ENCODE peak calls at places on chromosomes 3 and 15, in four cellular contexts. J is fibroblast of lung, L is trophoblast cell, G is HCT116. R is an unnamed sample.

GRCh38 chr3:158710601-158711000 is 21.7 kb downstream of the RARRES1 start:
- DNase-seq in J (no peak), L (no peak), G (no peak), R (no peak)

GRCh38 chr3:122974764-122975162 is 52.8 kb downstream of the SEMA5B start:
- DNase-seq in J (peak; percentile 76), L (peak; percentile 45), G (no peak), R (no peak)

GRCh38 chr15:57334257-57334656 is 42.0 kb upstream of the CGNL1 start:
- DNase-seq in J (peak; percentile 55), L (no peak), G (no peak), R (no peak)

GRCh38 chr15:49877871-49878511 is 241.0 kb downstream of the ATP8B4 start:
- DNase-seq in J (peak; percentile 13), L (peak; percentile 5), G (no peak), R (no peak)

GRCh38 chr3:105542604-105543003 is 175.9 kb downstream of the ALCAM start:
- DNase-seq in J (no peak), L (no peak), G (no peak), R (no peak)

GRCh38 chr3:16124636-16125035 is 49.8 kb upstream of the GALNT15 start:
- DNase-seq in J (peak; percentile 100), L (no peak), G (no peak), R (no peak)

GRCh38 chr3:72818092-72818721 is 30.0 kb downstream of the SHQ1 start:
- DNase-seq in J (peak; percentile 22), L (no peak), G (peak; percentile 4), R (peak; percentile 7)

GRCh38 chr3:38578551-38578950 is 70.9 kb downstream of the SCN5A start:
- DNase-seq in J (no peak), L (no peak), G (no peak), R (no peak)

GRCh38 chr3:30894521-30895289 is at the start of gene GADL1:
- DNase-seq in J (peak; percentile 49), L (no peak), G (no peak), R (no peak)

GRCh38 chr15:44015555-44015954 is 179.5 kb downstream of the FRMD5 start:
- DNase-seq in J (peak; percentile 47), L (no peak), G (no peak), R (no peak)

GRCh38 chr15:77291107-77291506 is 128.8 kb downstream of the PEAK1 start:
- DNase-seq in J (no peak), L (no peak), G (no peak), R (no peak)
- H3K4me1 ChIP-seq in J (no peaks in the 10 kb centered on the region), L (no peaks in the 10 kb centered on the region), G (no peaks in the 10 kb centered on the region), R (no peaks in the 10 kb centered on the region)

DNA sequence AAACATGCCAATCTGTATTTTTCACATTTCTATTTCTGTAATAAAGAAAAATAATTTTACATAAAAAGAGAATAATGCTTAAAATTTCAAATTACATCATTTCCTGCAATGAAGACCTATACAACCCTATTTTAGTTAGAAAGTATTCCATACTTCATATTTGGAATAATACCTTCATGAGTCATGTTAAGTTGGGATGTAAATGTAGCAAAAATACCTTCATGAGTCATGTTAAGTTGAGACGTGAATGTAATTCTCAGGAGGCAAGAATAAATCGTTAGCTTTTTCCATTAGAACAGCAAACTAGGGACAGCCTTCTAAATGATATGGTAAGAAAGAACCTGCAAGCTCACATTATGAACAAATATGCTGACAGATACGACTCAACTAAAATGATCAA is 91.9 kb downstream of the NAALADL2 start:
- DNase-seq in J (peak; percentile 92), L (no peak), G (peak; percentile 33), R (no peak)
- H3K9ac ChIP-seq in J (no peak overlapping the region), L (no peak overlapping the region), G (no peak overlapping the region), R (no peak overlapping the region)

DNA sequence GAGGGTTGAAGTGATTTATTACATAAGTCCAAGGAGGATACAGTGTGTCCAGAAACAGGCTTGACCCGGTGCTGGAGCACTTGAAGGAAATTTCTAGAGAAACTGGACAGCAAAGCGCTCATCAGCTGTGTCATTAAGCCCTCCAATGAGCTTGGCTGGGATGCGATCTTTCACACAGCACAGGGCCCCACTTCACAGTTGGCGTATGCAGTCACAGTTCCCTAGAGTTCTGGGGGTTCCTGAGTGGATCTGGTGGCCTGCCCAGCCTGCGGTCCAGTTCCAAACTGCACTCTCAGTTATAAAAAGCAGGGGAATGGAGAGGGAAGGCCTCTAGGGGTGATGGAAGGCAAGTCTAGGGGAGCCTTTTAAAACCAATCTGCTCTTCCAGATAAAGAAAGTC is 13.7 kb downstream of the ST8SIA2 start:
- DNase-seq in J (no peak), L (no peak), G (no peak), R (no peak)
- H3K27me3 ChIP-seq in J (no peaks in the 10 kb centered on the region), L (no peaks in the 10 kb centered on the region), G (peaks cover 33% of the 10 kb centered on the region), R (no peaks in the 10 kb centered on the region)

GRCh38 chr15:68368731-68369435 is 63.1 kb downstream of the ITGA11 start:
- DNase-seq in J (peak; percentile 50), L (no peak), G (no peak), R (no peak)

GRCh38 chr15:68371160-68371559 is 60.8 kb downstream of the ITGA11 start:
- DNase-seq in J (no peak), L (no peak), G (no peak), R (no peak)

GRCh38 chr15:68371851-68372250 is 60.1 kb downstream of the ITGA11 start:
- DNase-seq in J (no peak), L (no peak), G (no peak), R (no peak)

GRCh38 chr15:68370768-68371151 is 61.2 kb downstream of the ITGA11 start:
- DNase-seq in J (no peak), L (no peak), G (no peak), R (no peak)

GRCh38 chr15:68369931-68370767 is 61.8 kb downstream of the ITGA11 start:
- DNase-seq in J (no peak), L (no peak), G (no peak), R (no peak)
- H3K4me1 ChIP-seq in J (peaks cover 5% of the 10 kb centered on the region), L (no peaks in the 10 kb centered on the region), G (peaks cover 10% of the 10 kb centered on the region), R (no peaks in the 10 kb centered on the region)

GRCh38 chr3:195165264-195165608 is 105.7 kb downstream of the XXYLT1 start:
- DNase-seq in J (no peak), L (no peak), G (no peak), R (no peak)
- H3K9ac ChIP-seq in J (no peak overlapping the region), L (no peak overlapping the region), G (no peak overlapping the region), R (no peak overlapping the region)

DNA sequence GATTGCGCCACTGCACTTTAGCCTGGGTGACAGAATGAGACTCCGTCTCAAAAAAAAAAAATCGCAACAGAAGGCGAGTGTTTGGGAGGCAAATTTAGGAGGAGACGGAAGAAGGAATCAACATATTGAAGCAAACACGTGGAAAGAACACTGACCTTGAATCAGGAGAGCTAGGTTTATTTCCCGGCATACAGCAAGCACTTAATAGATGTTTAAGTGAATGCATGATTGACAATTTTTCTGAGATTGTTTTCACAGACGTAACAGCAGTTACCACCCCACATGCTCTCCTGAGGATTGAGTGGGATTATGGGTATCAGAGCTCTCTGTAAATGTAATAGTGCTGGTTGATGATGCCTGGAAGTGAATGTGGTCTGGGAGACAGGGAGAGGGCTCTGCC is 5.6 kb upstream of the RPP25 start:
- DNase-seq in J (no peak), L (no peak), G (no peak), R (no peak)
- H3K27me3 ChIP-seq in J (peaks cover 14% of the 10 kb centered on the region), L (peaks cover 35% of the 10 kb centered on the region), G (no peaks in the 10 kb centered on the region), R (no peaks in the 10 kb centered on the region)

GRCh38 chr15:40103124-40103858 is 5.4 kb downstream of the BMF start:
- DNase-seq in J (peak; percentile 78), L (peak; percentile 72), G (no peak), R (no peak)
- H3K4me1 ChIP-seq in J (peaks cover 55% of the 10 kb centered on the region), L (peaks cover 73% of the 10 kb centered on the region), G (peaks cover 88% of the 10 kb centered on the region), R (peaks cover 90% of the 10 kb centered on the region)

R was measured in MM.1S.